ENCODE peak calls at places on chromosomes 4 and X, in seven cellular contexts. B is lower lobe of right lung; G is thyroid gland; H is stimulated activated CD8-positive, alpha-beta memory T cell treated with anti-CD3 and anti-CD28 coated beads, Interleukin-7, amount 100 ng/mL, for 1 hour; I is activated CD8-positive, alpha-beta T cell treated with anti-CD3 and anti-CD28 coated beads for 36 hours; A is stimulated activated CD4-positive, alpha-beta T cell treated with anti-CD3 and anti-CD28 coated beads, Interleukin-15, amount 100 ng/mL, for 1 hour; O is mammary epithelial cell. X is an unnamed sample.

GRCh38 chrX:115940348-115940747 is 230.2 kb upstream of the AGTR2 start:
- DNase-seq in H (no peak), G (no peak), A (no peak), I (no peak), B (no peak), O (no peak), X (no peak)

GRCh38 chrX:11579856-11580595 is 85.7 kb downstream of the ARHGAP6 start:
- DNase-seq in A (no peak), I (no peak), H (no peak), B (no peak), O (no peak), G (no peak), X (no peak)

GRCh38 chr4:113869743-113870375 is 108.3 kb upstream of the CAMK2D start:
- DNase-seq in H (no peak), O (peak; percentile 90), G (no peak), A (no peak), I (peak; percentile 85), B (no peak), X (peak; percentile 42)

GRCh38 chr4:121990489-121990888 is 38.6 kb upstream of the TRPC3 start:
- DNase-seq in I (no peak), A (no peak), B (no peak), G (no peak), O (no peak), H (no peak), X (no peak)

GRCh38 chr4:23162275-23162674 is 469.5 kb downstream of the GBA3 start:
- DNase-seq in A (no peak), I (no peak), O (no peak), G (no peak), B (no peak), H (no peak), X (no peak)

GRCh38 chr4:96097040-96097607 is 257.2 kb downstream of the PDHA2 start:
- DNase-seq in H (no peak), G (no peak), B (no peak), A (no peak), O (peak; percentile 84), I (no peak), X (peak; percentile 92)

GRCh38 chrX:80511969-80512760 is 91.9 kb downstream of the TENT5D start:
- DNase-seq in I (no peak), B (no peak), O (no peak), H (no peak), G (no peak), A (no peak), X (peak; percentile 8)

GRCh38 chrX:11757729-11758399 is at the start of gene MSL3:
- DNase-seq in G (peak; percentile 73), O (peak; percentile 36), I (peak; percentile 22), H (peak; percentile 26), B (peak; percentile 76), A (peak; percentile 46), X (no peak)

GRCh38 chrX:153908219-153908875 is 3.9 kb downstream of the AVPR2 start:
- DNase-seq in B (no peak), H (no peak), O (no peak), I (no peak), A (no peak), G (no peak), X (no peak)

GRCh38 chrX:153770606-153771175 is 6.6 kb downstream of the PLXNB3 start:
- DNase-seq in H (no peak), G (no peak), B (no peak), I (no peak), O (no peak), A (no peak), X (no peak)

GRCh38 chrX:150377010-150377409 is 13.9 kb downstream of the MAMLD1 start:
- DNase-seq in H (no peak), O (no peak), G (no peak), I (no peak), A (no peak), B (no peak), X (no peak)